ENCODE peak calls at places on chromosome 16, in seven cellular contexts. F is SK-MEL-5; T is activated T-cell treated with anti-CD3 and anti-CD28 coated beads for 1 hour; P is stimulated activated CD8-positive, alpha-beta memory T cell treated with anti-CD3 and anti-CD28 coated beads, Interleukin-7, amount 100 ng/mL, for 1 hour; Q is stimulated activated naive CD4-positive, alpha-beta T cell treated with Interleukin-2 at 50 U/mL for 16 hours; E is GM04504; Z is GM12878. N is an unnamed sample.

GRCh38 chr16:12507366-12507765 is 296.3 kb downstream of the CPPED1 start:
- DNase-seq in Z (no peak), P (no peak), Q (no peak), T (no peak), F (no peak), E (peak), N (peak)

GRCh38 chr16:9610727-9611126 is 519.3 kb downstream of the HAPSTR1 start:
- DNase-seq in T (no peak), P (no peak), E (no peak), Q (no peak), Z (no peak), F (peak), N (peak)

GRCh38 chr16:87333581-87334331 is 16.6 kb upstream of the C16orf95 start:
- DNase-seq in T (no peak), P (no peak), Q (no peak), F (no peak), E (no peak), Z (no peak), N (no peak)

GRCh38 chr16:71360378-71360777 is 1.9 kb downstream of the CALB2 start:
- DNase-seq in T (no peak), E (peak), P (no peak), F (peak), Q (no peak), Z (no peak), N (peak)

GRCh38 chr16:89033796-89034572 is 57.0 kb upstream of the CBFA2T3 start:
- DNase-seq in E (no peak), Z (no peak), P (no peak), Q (no peak), T (no peak), F (no peak), N (no peak)

GRCh38 chr16:9261376-9261775 is 169.9 kb downstream of the HAPSTR1 start:
- DNase-seq in P (no peak), E (no peak), Z (no peak), T (no peak), Q (no peak), F (no peak), N (no peak)

GRCh38 chr16:4936991-4937781 is at the start of gene PPL:
- DNase-seq in E (no peak), P (no peak), F (no peak), Z (no peak), T (no peak), Q (no peak), N (no peak)

GRCh38 chr16:4318171-4318910 is 2.5 kb downstream of the GLIS2 start:
- DNase-seq in F (no peak), P (no peak), T (no peak), Q (no peak), E (no peak), Z (no peak), N (no peak)

GRCh38 chr16:57245472-57246113 is 534 bp downstream of the ARL2BP start:
- DNase-seq in Q (no peak), F (peak), P (no peak), E (no peak), T (no peak), Z (no peak), N (no peak)

GRCh38 chr16:53094013-53094630 is 39.3 kb downstream of the CHD9 start:
- DNase-seq in P (no peak), Z (peak), Q (no peak), T (no peak), F (no peak), E (no peak), N (no peak)

GRCh38 chr16:72286936-72287620 is 115.1 kb upstream of the PMFBP1 start:
- DNase-seq in P (no peak), Z (no peak), T (no peak), Q (no peak), F (no peak), E (no peak), N (no peak)

GRCh38 chr16:24758986-24759385 is 29.5 kb downstream of the TNRC6A start:
- DNase-seq in Q (no peak), Z (no peak), T (no peak), P (no peak), F (no peak), E (no peak), N (no peak)

GRCh38 chr16:79776243-79776884 is 175.8 kb upstream of the MAF start:
- DNase-seq in Z (no peak), Q (no peak), P (no peak), T (no peak), E (no peak), F (peak), N (no peak)

GRCh38 chr16:4351880-4352279 is 759 bp upstream of the PAM16 start:
- DNase-seq in P (no peak), E (no peak), T (no peak), Z (no peak), Q (no peak), F (no peak), N (no peak)

GRCh38 chr16:29641561-29641960 is 21.5 kb upstream of the SPN start:
- DNase-seq in F (no peak), Q (no peak), P (no peak), T (no peak), E (no peak), Z (no peak), N (no peak)

GRCh38 chr16:87344931-87345631 is 27.9 kb upstream of the C16orf95 start:
- DNase-seq in Q (peak), P (peak), T (peak), E (no peak), F (no peak), Z (no peak), N (no peak)

GRCh38 chr16:17328971-17329370 is 141.8 kb downstream of the XYLT1 start:
- DNase-seq in F (no peak), P (no peak), T (no peak), Z (no peak), Q (no peak), E (no peak), N (no peak)

GRCh38 chr16:81632392-81633146 is 146.5 kb upstream of the PLCG2 start:
- DNase-seq in Z (no peak), P (peak), Q (peak), T (peak), F (no peak), E (peak), N (peak)

GRCh38 chr16:2085669-2086068 is 37.9 kb downstream of the TSC2 start:
- DNase-seq in P (no peak), E (no peak), T (no peak), Q (no peak), Z (no peak), F (peak), N (no peak)

GRCh38 chr16:89404561-89404960 is 85.8 kb downstream of the ANKRD11 start:
- DNase-seq in E (no peak), Z (no peak), T (no peak), F (no peak), Q (no peak), P (no peak), N (no peak)

GRCh38 chr16:51418258-51418657 is 267.2 kb upstream of the SALL1 start:
- DNase-seq in T (no peak), Z (no peak), P (no peak), E (no peak), F (no peak), Q (no peak), N (no peak)

GRCh38 chr16:87119748-87120147 is 197.4 kb downstream of the C16orf95 start:
- DNase-seq in T (no peak), Q (no peak), P (no peak), E (no peak), Z (no peak), F (no peak), N (no peak)

GRCh38 chr16:88380619-88381018 is 2.1 kb upstream of the ZNF469 start:
- DNase-seq in T (no peak), Q (no peak), F (no peak), E (no peak), P (no peak), Z (no peak), N (no peak)

GRCh38 chr16:57001026-57001669 is 11.8 kb downstream of the NLRC5 start:
- DNase-seq in Q (no peak), P (no peak), F (no peak), T (no peak), Z (no peak), E (no peak), N (no peak)

GRCh38 chr16:85912271-85912974 is 13.5 kb downstream of the IRF8 start:
- DNase-seq in Q (no peak), P (no peak), Z (no peak), T (no peak), E (no peak), F (no peak), N (no peak)

GRCh38 chr16:30660424-30661251 is 2.4 kb downstream of the FBRS start:
- DNase-seq in Z (no peak), Q (peak), T (peak), F (no peak), P (peak), E (no peak), N (no peak)

GRCh38 chr16:47777191-47777590 is 316.1 kb downstream of the PHKB start:
- DNase-seq in P (no peak), Z (no peak), T (no peak), F (no peak), Q (no peak), E (no peak), N (no peak)

GRCh38 chr16:67199011-67199807 is at the start of gene ELMO3:
- DNase-seq in Z (no peak), P (no peak), T (no peak), E (no peak), F (no peak), Q (no peak), N (no peak)

GRCh38 chr16:87531418-87531817 is 38.6 kb upstream of the ZCCHC14 start:
- DNase-seq in E (no peak), Z (no peak), Q (no peak), P (no peak), T (no peak), F (no peak), N (no peak)

GRCh38 chr16:67649494-67649931 is 4.6 kb downstream of the CARMIL2 start:
- DNase-seq in Q (no peak), P (no peak), E (no peak), Z (no peak), F (peak), T (no peak), N (no peak)

GRCh38 chr16:27224271-27224737 is 21.0 kb downstream of the KDM8 start:
- DNase-seq in P (no peak), E (no peak), Z (no peak), T (no peak), Q (no peak), F (no peak), N (no peak)

N was measured in foreskin melanocyte.